ENCODE peak calls at places on chromosome 18, in four cellular contexts. N is NB4, A is GM10248, K is upper lobe of left lung. P is an unnamed sample.

GRCh38 chr18:60259052-60259681 is 113.4 kb downstream of the MC4R start:
- DNase-seq in N (peak; percentile 44), K (no peak), A (no peak), P (no peak)

GRCh38 chr18:76503999-76504398 is 9.0 kb upstream of the ZNF516 start:
- DNase-seq in N (peak; percentile 68), A (no peak), K (no peak), P (no peak)

GRCh38 chr18:36711014-36711725 is 117.6 kb downstream of the TPGS2 start:
- DNase-seq in K (no peak), N (no peak), A (no peak), P (no peak)

GRCh38 chr18:48711651-48712486 is 173.0 kb downstream of the CTIF start:
- DNase-seq in K (no peak), N (peak; percentile 39), A (peak; percentile 68), P (no peak)

GRCh38 chr18:75010260-75010659 is 198.7 kb downstream of the PTGR3 start:
- DNase-seq in K (no peak), N (no peak), A (no peak), P (no peak)

GRCh38 chr18:3910507-3910906 is 460.5 kb downstream of the TGIF1 start:
- DNase-seq in A (no peak), N (no peak), K (no peak), P (no peak)

GRCh38 chr18:31513189-31513907 is 15.4 kb downstream of the DSG2 start:
- DNase-seq in A (no peak), K (no peak), N (no peak), P (no peak)

GRCh38 chr18:5542393-5543035 is 1.3 kb downstream of the EPB41L3 start:
- DNase-seq in N (peak; percentile 1), K (no peak), A (no peak), P (no peak)

GRCh38 chr18:34959211-34959829 is 81.9 kb upstream of the MAPRE2 start:
- DNase-seq in N (no peak), K (no peak), A (no peak), P (no peak)

GRCh38 chr18:79581911-79582310 is 97.7 kb upstream of the CTDP1 start:
- DNase-seq in K (no peak), A (no peak), N (no peak), P (no peak)

GRCh38 chr18:9297007-9297393 is 37.6 kb upstream of the TWSG1 start:
- DNase-seq in N (no peak), K (no peak), A (no peak), P (no peak)

GRCh38 chr18:3703732-3704176 is 253.8 kb downstream of the TGIF1 start:
- DNase-seq in N (peak; percentile 58), A (peak; percentile 41), K (peak; percentile 47), P (no peak)

GRCh38 chr18:2908946-2909335 is 62.1 kb downstream of the EMILIN2 start:
- DNase-seq in N (no peak), A (no peak), K (peak; percentile 15), P (no peak)

GRCh38 chr18:77208969-77209368 is 40.7 kb upstream of the GALR1 start:
- DNase-seq in K (peak; percentile 72), A (peak; percentile 71), N (peak; percentile 76), P (no peak)

GRCh38 chr18:53796042-53796729 is 428.3 kb downstream of the MBD2 start:
- DNase-seq in A (no peak), N (peak; percentile 60), K (no peak), P (no peak)

GRCh38 chr18:59298871-59299270 is 19.6 kb downstream of the CPLX4 start:
- DNase-seq in K (no peak), A (no peak), N (no peak), P (no peak)

GRCh38 chr18:75879196-75879595 is 451.7 kb upstream of the SMIM21 start:
- DNase-seq in N (no peak), K (no peak), A (no peak), P (no peak)

GRCh38 chr18:11529081-11529480 is 80.3 kb upstream of the SLC35G4 start:
- DNase-seq in A (no peak), K (no peak), N (no peak), P (no peak)

GRCh38 chr18:77132369-77133050 is at the start of gene MBP:
- DNase-seq in A (peak; percentile 83), K (peak; percentile 93), N (peak; percentile 71), P (no peak)

GRCh38 chr18:61882296-61883004 is 10.4 kb downstream of the RNF152 start:
- DNase-seq in N (no peak), A (no peak), K (no peak), P (no peak)

GRCh38 chr18:32237024-32237423 is 47.2 kb downstream of the MEP1B start:
- DNase-seq in K (no peak), A (no peak), N (no peak), P (no peak)

GRCh38 chr18:77101410-77102245 is 31.0 kb downstream of the MBP start:
- DNase-seq in A (peak; percentile 66), K (peak; percentile 96), N (peak; percentile 97), P (peak; percentile 70)

GRCh38 chr18:48825101-48825745 is 125.5 kb downstream of the SMAD7 start:
- DNase-seq in N (no peak), A (no peak), K (peak; percentile 16), P (no peak)

GRCh38 chr18:22332590-22332989 is 85.1 kb downstream of the CTAGE1 start:
- DNase-seq in K (no peak), N (peak; percentile 53), A (no peak), P (no peak)
- TF ChIP-seq CTCF in K (peak; percentile 19), N (peak; percentile 22), A (no peak), P (no peak)

GRCh38 chr18:500556-501405 is at the start of gene COLEC12:
- DNase-seq in A (no peak), N (no peak), K (peak; percentile 65), P (no peak)
- TF ChIP-seq CTCF in A (no peak), N (no peak), K (no peak), P (no peak)

DNA sequence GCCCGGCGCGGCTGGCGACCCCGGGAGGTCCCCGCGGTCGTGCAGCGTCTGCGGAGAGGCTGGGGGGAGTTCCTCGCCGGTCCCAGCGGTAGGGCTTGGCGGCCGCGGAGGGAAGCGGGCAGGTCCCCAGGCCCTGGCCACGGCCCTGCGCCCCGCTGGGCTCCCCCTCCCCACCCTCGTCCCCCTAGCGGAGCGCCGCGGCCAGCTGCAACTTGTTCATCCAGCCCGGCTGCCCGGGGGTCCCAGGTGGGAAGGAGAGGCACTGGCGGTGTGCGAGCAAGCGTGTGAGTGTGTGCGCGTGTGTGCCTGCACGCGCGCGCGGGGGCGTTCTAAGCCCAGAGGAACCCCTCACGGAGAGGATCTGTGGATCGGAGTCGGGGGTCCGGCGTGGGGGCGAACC is 1.3 kb downstream of the PTPRM start:
- DNase-seq in K (peak; percentile 38), A (no peak), N (no peak), P (no peak)
- TF ChIP-seq CTCF in K (peak; percentile 49), A (no peak), N (no peak), P (peak; percentile 35)

GRCh38 chr18:43648002-43648401 is 370.7 kb upstream of the SYT4 start:
- DNase-seq in A (no peak), K (no peak), N (no peak), P (no peak)
- TF ChIP-seq CTCF in A (no peak), K (no peak), N (no peak), P (no peak)

DNA sequence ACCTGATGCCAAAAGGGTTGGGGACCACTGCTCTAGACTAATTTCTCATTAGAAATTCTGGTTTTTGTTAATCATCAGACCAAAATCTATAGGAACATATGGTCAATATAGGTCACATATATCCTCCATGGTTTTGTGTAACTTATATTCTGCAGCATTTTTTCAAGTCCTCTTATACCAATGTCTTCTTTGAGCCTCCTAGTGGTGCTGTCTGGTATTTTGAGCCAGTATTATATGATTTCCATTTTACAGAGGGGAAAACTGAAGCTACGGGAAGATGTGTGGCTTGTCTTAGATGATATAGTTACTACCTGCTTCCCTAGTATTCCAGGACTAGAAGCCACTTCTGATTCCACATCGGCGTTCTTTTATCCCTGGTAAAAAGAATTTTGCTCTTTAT is 13.8 kb downstream of the MAPK4 start:
- DNase-seq in A (no peak), N (peak; percentile 8), K (no peak), P (no peak)
- TF ChIP-seq CTCF in A (no peak), N (peak; percentile 19), K (no peak), P (no peak)

GRCh38 chr18:24446953-24447537 is 13.4 kb upstream of the HRH4 start:
- DNase-seq in A (no peak), N (no peak), K (no peak), P (no peak)
- TF ChIP-seq CTCF in A (no peak), N (no peak), K (no peak), P (no peak)